ENCODE peak calls at places on chromosome 5, in seven cellular contexts. I, W, Q, D, N, G and P are unnamed samples.

GRCh38 chr5:101306391-101307137 is 403.5 kb upstream of the ST8SIA4 start:
- DNase-seq in D (no peak), Q (no peak), G (no peak), N (no peak), W (no peak), I (no peak), P (no peak)

GRCh38 chr5:59843511-59844230 is 49.9 kb downstream of the PDE4D start:
- DNase-seq in N (no peak), W (no peak), I (no peak), G (no peak), D (no peak), Q (no peak), P (no peak)

GRCh38 chr5:137847699-137848098 is 20.0 kb upstream of the MYOT start:
- DNase-seq in I (no peak), N (no peak), Q (no peak), G (no peak), W (no peak), D (no peak), P (no peak)

GRCh38 chr5:180343110-180343845 is 9.9 kb downstream of the GFPT2 start:
- DNase-seq in G (peak; percentile 74), D (peak; percentile 73), Q (no peak), N (no peak), W (peak; percentile 87), I (no peak), P (no peak)

GRCh38 chr5:139946006-139946405 is 97.1 kb downstream of the NRG2 start:
- DNase-seq in I (no peak), Q (no peak), G (no peak), W (no peak), N (no peak), D (no peak), P (no peak)

GRCh38 chr5:68543212-68543611 is 327.7 kb downstream of the PIK3R1 start:
- DNase-seq in N (no peak), D (no peak), I (no peak), Q (no peak), G (peak; percentile 29), W (no peak), P (no peak)

GRCh38 chr5:172010278-172010677 is 3.8 kb upstream of the FBXW11 start:
- DNase-seq in N (no peak), G (peak; percentile 79), D (peak; percentile 39), Q (no peak), W (peak; percentile 32), I (no peak), P (no peak)

GRCh38 chr5:139272471-139273321 is 20.8 kb upstream of the MATR3 start:
- DNase-seq in G (peak; percentile 34), N (no peak), W (no peak), D (peak; percentile 28), I (no peak), Q (peak; percentile 68), P (no peak)

GRCh38 chr5:95531491-95531890 is 23.3 kb downstream of the SKIC3 start:
- DNase-seq in W (no peak), I (no peak), Q (no peak), D (no peak), G (no peak), N (no peak), P (no peak)

GRCh38 chr5:72608297-72608696 is 101.1 kb upstream of the ZNF366 start:
- DNase-seq in W (peak; percentile 66), D (peak; percentile 70), I (peak; percentile 21), Q (no peak), N (peak; percentile 37), G (peak; percentile 86), P (no peak)

GRCh38 chr5:82623094-82623514 is 344.9 kb upstream of the RPS23 start:
- DNase-seq in Q (no peak), I (no peak), W (no peak), N (no peak), G (no peak), D (no peak), P (no peak)

GRCh38 chr5:134568761-134569725 is 43.6 kb downstream of the JADE2 start:
- DNase-seq in D (no peak), N (no peak), G (peak; percentile 84), Q (no peak), I (peak; percentile 74), W (peak; percentile 77), P (no peak)

GRCh38 chr5:167352801-167353200 is 938.6 kb upstream of the WWC1 start:
- DNase-seq in W (no peak), D (no peak), G (no peak), Q (no peak), I (no peak), N (no peak), P (no peak)

GRCh38 chr5:31362931-31363568 is 168.8 kb downstream of the DROSHA start:
- DNase-seq in I (no peak), G (peak; percentile 35), N (no peak), D (peak; percentile 56), W (peak; percentile 76), Q (no peak), P (no peak)

GRCh38 chr5:60141119-60141518 is 247.6 kb upstream of the PDE4D start:
- DNase-seq in D (no peak), Q (no peak), I (no peak), W (no peak), G (no peak), N (no peak), P (no peak)

GRCh38 chr5:78568676-78569075 is 79.9 kb downstream of the LHFPL2 start:
- DNase-seq in Q (no peak), I (no peak), D (no peak), W (no peak), N (no peak), G (no peak), P (no peak)

GRCh38 chr5:171790408-171790807 is 4.8 kb downstream of the SMIM23 start:
- DNase-seq in N (no peak), D (no peak), W (no peak), G (no peak), Q (no peak), I (no peak), P (no peak)

GRCh38 chr5:73591102-73591695 is 25.7 kb downstream of the UTP15 start:
- DNase-seq in G (peak; percentile 91), N (peak; percentile 78), D (peak; percentile 84), W (peak; percentile 97), Q (peak; percentile 78), I (no peak), P (peak; percentile 61)

GRCh38 chr5:149618581-149619248 is 37.4 kb downstream of the ARHGEF37 start:
- DNase-seq in Q (no peak), D (peak; percentile 69), G (peak; percentile 78), W (peak; percentile 82), I (no peak), N (peak; percentile 24), P (peak; percentile 50)

GRCh38 chr5:150637245-150638052 is 3.0 kb upstream of the SYNPO start:
- DNase-seq in G (peak; percentile 88), D (peak; percentile 85), Q (peak; percentile 68), W (peak; percentile 90), I (no peak), N (peak; percentile 75), P (no peak)

GRCh38 chr5:32387176-32387575 is 57.4 kb downstream of the ZFR start:
- DNase-seq in I (no peak), D (no peak), N (no peak), G (peak; percentile 42), Q (peak; percentile 32), W (peak; percentile 25), P (no peak)

GRCh38 chr5:108415726-108416125 is 33.8 kb upstream of the FBXL17 start:
- DNase-seq in G (no peak), D (no peak), I (no peak), W (peak; percentile 11), N (no peak), Q (no peak), P (no peak)

GRCh38 chr5:39207628-39208027 is 11.7 kb downstream of the FYB1 start:
- DNase-seq in Q (no peak), G (no peak), I (no peak), W (no peak), N (no peak), D (no peak), P (no peak)

GRCh38 chr5:33611882-33612281 is 171.1 kb downstream of the TARS1 start:
- DNase-seq in W (peak; percentile 83), Q (peak; percentile 31), G (peak; percentile 57), N (peak; percentile 23), D (no peak), I (no peak), P (no peak)

GRCh38 chr5:172311026-172311425 is 27.5 kb upstream of the UBTD2 start:
- DNase-seq in N (no peak), I (no peak), G (no peak), W (no peak), Q (no peak), D (no peak), P (no peak)

GRCh38 chr5:145162641-145163040 is 672.5 kb downstream of the PRELID2 start:
- DNase-seq in D (no peak), W (no peak), G (no peak), N (no peak), Q (no peak), I (no peak), P (no peak)
- TF ChIP-seq CTCF in D (no peak), W (no peak), G (no peak), N (no peak), Q (no peak), I (no peak), P (no peak)

GRCh38 chr5:40486437-40487270 is 193.1 kb upstream of the PTGER4 start:
- DNase-seq in W (peak; percentile 32), G (no peak), I (no peak), N (no peak), D (no peak), Q (no peak), P (no peak)
- H3K4me3 ChIP-seq in W (no peak overlapping the region), G (no peak overlapping the region), I (no peak overlapping the region), N (no peak overlapping the region), D (no peak overlapping the region), Q (no peak overlapping the region), P (no peak overlapping the region)

GRCh38 chr5:83718195-83718825 is 2.3 kb downstream of the HAPLN1 start:
- DNase-seq in N (peak; percentile 38), W (peak; percentile 80), Q (peak; percentile 17), I (no peak), D (peak; percentile 62), G (peak; percentile 86), P (peak; percentile 26)
- TF ChIP-seq CTCF in N (peak; percentile 91), W (peak; percentile 86), Q (peak; percentile 85), I (peak; percentile 29), D (peak; percentile 86), G (peak; percentile 84), P (peak; percentile 80)

GRCh38 chr5:54884195-54884536 is 101.2 kb downstream of the ESM1 start:
- DNase-seq in G (no peak), D (no peak), Q (no peak), N (no peak), I (no peak), W (no peak), P (no peak)

GRCh38 chr5:54882101-54882500 is 103.3 kb downstream of the ESM1 start:
- DNase-seq in N (no peak), I (no peak), W (peak; percentile 9), D (no peak), G (no peak), Q (no peak), P (no peak)

GRCh38 chr5:54883374-54884194 is 101.8 kb downstream of the ESM1 start:
- DNase-seq in N (no peak), W (peak; percentile 26), Q (no peak), D (no peak), I (peak; percentile 67), G (peak; percentile 72), P (no peak)

GRCh38 chr5:54881286-54882005 is 103.9 kb downstream of the ESM1 start:
- DNase-seq in D (no peak), I (no peak), W (no peak), Q (no peak), G (no peak), N (no peak), P (no peak)

DNA sequence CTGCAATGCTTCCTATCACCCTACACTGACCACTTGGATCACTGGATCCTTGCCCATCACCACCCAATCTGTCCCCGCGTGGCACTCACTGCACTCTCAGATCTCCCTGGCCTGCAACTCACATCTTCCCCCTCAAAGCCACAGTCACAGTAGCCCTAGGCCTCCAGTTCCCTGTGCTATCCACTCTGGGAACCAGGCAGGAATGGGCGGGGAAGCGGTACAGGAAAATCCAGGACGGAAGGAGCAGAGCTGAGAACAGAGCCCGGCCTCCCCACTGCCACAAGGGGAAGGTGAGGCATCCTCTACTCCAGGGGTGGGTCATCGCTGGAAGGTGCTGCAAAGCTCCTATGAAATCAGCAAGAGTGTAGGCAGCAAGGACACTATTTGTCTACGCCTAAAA is 102.6 kb downstream of the ESM1 start:
- DNase-seq in N (no peak), G (no peak), I (no peak), Q (no peak), W (no peak), D (no peak), P (no peak)
- H3K4me3 ChIP-seq in N (no peak overlapping the region), G (no peak overlapping the region), I (peak overlapping the region; percentile 45), Q (no peak overlapping the region), W (no peak overlapping the region), D (no peak overlapping the region), P (no peak overlapping the region)